ENCODE peak calls at places on chromosome 17, in six cellular contexts. I is AG09309, Q is kidney, H is stomach, T is mammary epithelial cell, M is cardiac muscle cell. C is an unnamed sample.

GRCh38 chr17:79024901-79025737 is 1.1 kb downstream of the C1QTNF1 start:
- DNase-seq in I (no peak), Q (no peak), H (peak; percentile 43), T (no peak), M (peak; percentile 48), C (no peak)

GRCh38 chr17:27520571-27521185 is 64.4 kb downstream of the KSR1 start:
- DNase-seq in I (no peak), Q (no peak), H (no peak), T (no peak), M (no peak), C (no peak)

GRCh38 chr17:7557825-7558543 is 566 bp upstream of the TNFSF13 start:
- DNase-seq in I (peak; percentile 28), Q (peak; percentile 97), H (peak; percentile 96), T (peak; percentile 37), M (peak; percentile 38), C (no peak)

GRCh38 chr17:59751955-59752413 is 44.5 kb downstream of the VMP1 start:
- DNase-seq in I (no peak), Q (no peak), H (no peak), T (no peak), M (no peak), C (no peak)

GRCh38 chr17:57708401-57708800 is 36.7 kb downstream of the CCDC182 start:
- DNase-seq in I (no peak), Q (no peak), H (no peak), T (no peak), M (no peak), C (no peak)

GRCh38 chr17:50758989-50759544 is 8.3 kb downstream of the ANKRD40CL start:
- DNase-seq in I (no peak), Q (no peak), H (no peak), T (no peak), M (peak; percentile 82), C (no peak)

GRCh38 chr17:81285894-81286293 is 9.2 kb downstream of the SLC38A10 start:
- DNase-seq in I (no peak), Q (no peak), H (no peak), T (no peak), M (no peak), C (no peak)

GRCh38 chr17:83190601-83191387 is 111.4 kb downstream of the METRNL start:
- DNase-seq in I (no peak), Q (peak; percentile 67), H (no peak), T (no peak), M (no peak), C (no peak)

GRCh38 chr17:56898874-56899273 is 15.0 kb downstream of the TRIM25 start:
- DNase-seq in I (no peak), Q (no peak), H (no peak), T (no peak), M (no peak), C (no peak)

GRCh38 chr17:78557598-78558039 is 19.6 kb downstream of the DNAH17 start:
- DNase-seq in I (peak; percentile 45), Q (no peak), H (no peak), T (peak; percentile 61), M (no peak), C (peak; percentile 15)

GRCh38 chr17:8914554-8914953 is 47.1 kb upstream of the PIK3R6 start:
- DNase-seq in I (no peak), Q (peak; percentile 23), H (no peak), T (no peak), M (no peak), C (no peak)

GRCh38 chr17:77935121-77935571 is 23.4 kb upstream of the TNRC6C start:
- DNase-seq in I (no peak), Q (no peak), H (no peak), T (no peak), M (no peak), C (no peak)

GRCh38 chr17:70872194-70872593 is 702.9 kb downstream of the KCNJ2 start:
- DNase-seq in I (no peak), Q (no peak), H (no peak), T (no peak), M (no peak), C (no peak)

GRCh38 chr17:73956595-73957465 is 246.6 kb upstream of the RPL38 start:
- DNase-seq in I (no peak), Q (peak; percentile 51), H (peak; percentile 59), T (peak; percentile 12), M (peak; percentile 80), C (no peak)

DNA sequence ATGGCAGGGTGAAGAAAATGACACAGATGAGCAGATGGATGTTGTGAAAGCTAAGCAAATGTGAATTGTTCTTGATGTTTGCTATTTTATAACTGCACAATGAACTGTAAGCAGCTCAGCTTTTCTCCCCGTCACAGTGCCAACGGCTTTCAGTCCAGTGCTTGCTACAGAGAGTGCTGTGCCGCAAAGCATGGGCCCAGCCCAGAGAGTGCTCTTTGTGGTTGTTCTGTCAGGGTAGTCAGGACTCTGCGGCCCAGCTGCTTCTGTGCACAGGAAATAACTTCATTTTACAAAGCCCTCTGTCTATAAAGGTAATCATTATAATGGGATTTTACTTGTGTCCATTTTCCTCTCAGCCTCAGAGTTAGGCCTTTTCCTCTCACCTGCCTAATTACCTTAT is 39.1 kb downstream of the CDRT15 start:
- DNase-seq in I (no peak), Q (no peak), H (peak; percentile 38), T (no peak), M (no peak), C (no peak)
- TF ChIP-seq CTCF in I (no peak), Q (no peak), H (no peak), T (no peak), M (no peak), C (no peak)

DNA sequence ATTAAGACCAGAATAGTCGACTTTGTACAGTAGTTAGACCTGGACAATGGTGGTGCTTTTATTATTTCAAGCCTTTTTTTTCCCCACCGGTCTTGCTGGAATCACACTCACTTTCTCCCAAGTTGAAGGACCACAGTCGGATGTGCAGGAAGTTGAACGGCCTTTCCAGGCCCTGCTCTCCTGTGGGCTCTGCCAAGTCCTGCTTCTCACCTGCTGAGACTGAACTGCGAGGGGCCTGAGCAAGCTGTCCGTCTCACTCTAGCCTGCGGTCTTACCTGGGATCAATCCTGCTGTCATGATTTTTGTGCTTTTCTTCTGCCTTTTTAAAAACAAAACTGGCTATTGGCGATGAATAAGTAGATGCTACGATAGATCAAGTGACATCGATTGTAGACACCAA is 1.3 kb downstream of the TLCD3A start:
- DNase-seq in I (no peak), Q (peak; percentile 16), H (no peak), T (no peak), M (no peak), C (no peak)
- H3K4me3 ChIP-seq in I (peak overlapping the region; percentile 87), Q (peak overlapping the region; percentile 7), H (peak overlapping the region; percentile 94), T (peak overlapping the region; percentile 85), M (peak overlapping the region; percentile 96), C (peak overlapping the region; percentile 51)

DNA sequence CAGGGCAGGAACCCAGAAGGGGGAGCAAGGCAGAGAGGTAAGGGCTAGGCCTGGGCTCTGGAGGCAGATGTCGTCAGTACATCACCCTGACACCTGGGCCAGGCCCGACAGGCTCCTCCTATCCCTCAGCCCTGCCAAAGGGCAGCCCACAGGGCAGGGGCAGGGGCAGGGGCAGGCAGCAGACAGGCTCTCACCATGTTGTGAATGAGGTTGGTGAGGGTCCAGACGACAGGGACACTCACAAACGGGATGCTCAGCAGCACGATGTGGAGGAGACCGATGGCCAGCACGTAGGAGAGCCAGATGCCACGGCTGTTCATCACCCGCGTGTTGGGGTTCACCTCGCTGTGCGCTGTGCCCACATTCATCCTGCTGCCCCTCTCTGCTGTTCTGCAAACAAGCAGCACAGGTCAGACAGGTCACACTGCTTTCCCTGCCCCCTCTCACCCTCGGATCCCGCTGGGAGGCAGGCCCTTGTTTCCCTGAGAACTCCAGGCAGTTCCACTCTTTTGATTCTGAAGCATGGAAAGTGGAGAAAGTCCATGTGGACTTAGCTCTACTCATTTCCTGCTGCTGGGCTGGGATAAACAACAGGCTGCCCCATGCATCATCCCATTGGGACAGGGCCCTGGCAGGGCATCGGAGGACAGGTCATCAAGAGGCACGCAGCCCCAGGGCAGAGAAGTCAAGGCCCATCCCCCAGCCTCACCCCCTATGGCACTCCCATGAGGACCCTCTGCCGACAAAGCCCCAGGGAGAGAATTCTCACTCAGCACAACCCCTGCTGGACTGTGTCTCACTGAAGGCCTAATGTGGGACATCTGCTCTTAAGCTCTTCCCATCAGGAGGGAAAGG is 3.3 kb downstream of the ORMDL3 start:
- DNase-seq in I (no peak), Q (no peak), H (no peak), T (no peak), M (no peak), C (no peak)
- TF ChIP-seq CTCF in I (no peak), Q (no peak), H (no peak), T (no peak), M (peak; percentile 47), C (peak; percentile 54)

GRCh38 chr17:38451840-38452529 is 23.7 kb downstream of the ARHGAP23 start:
- DNase-seq in I (peak; percentile 77), Q (peak; percentile 86), H (no peak), T (no peak), M (no peak), C (peak; percentile 52)

GRCh38 chr17:38451030-38451839 is 23.0 kb downstream of the ARHGAP23 start:
- DNase-seq in I (no peak), Q (peak; percentile 86), H (no peak), T (no peak), M (peak; percentile 46), C (peak; percentile 31)

GRCh38 chr17:38453951-38454421 is 25.7 kb downstream of the ARHGAP23 start:
- DNase-seq in I (no peak), Q (no peak), H (no peak), T (no peak), M (no peak), C (no peak)

GRCh38 chr17:38454528-38454927 is 26.3 kb downstream of the ARHGAP23 start:
- DNase-seq in I (no peak), Q (peak; percentile 91), H (peak; percentile 63), T (peak; percentile 75), M (no peak), C (peak; percentile 49)

DNA sequence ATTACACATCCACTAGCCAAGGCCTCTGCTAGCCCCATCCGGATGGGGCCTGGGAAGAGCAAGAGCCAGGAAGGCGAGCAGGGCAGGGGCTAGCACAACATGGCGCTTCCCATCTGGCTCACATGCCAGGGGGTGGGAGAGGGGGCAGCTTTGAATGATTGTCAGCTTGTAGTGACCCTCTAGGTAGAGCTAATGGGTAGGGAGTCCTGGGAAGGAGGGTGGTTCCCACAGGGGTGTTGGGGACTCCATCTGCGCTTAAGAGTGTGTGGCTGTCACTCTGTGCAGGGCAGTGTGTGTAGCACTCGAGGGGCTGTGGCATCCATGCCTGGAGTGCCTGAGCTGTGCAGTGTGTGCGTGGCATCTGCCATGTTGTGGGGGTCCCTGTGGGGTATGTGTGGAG is 24.5 kb downstream of the ARHGAP23 start:
- DNase-seq in I (no peak), Q (no peak), H (no peak), T (no peak), M (no peak), C (no peak)
- H3K4me3 ChIP-seq in I (peak overlapping the region; percentile 52), Q (no peak overlapping the region), H (no peak overlapping the region), T (no peak overlapping the region), M (no peak overlapping the region), C (no peak overlapping the region)

DNA sequence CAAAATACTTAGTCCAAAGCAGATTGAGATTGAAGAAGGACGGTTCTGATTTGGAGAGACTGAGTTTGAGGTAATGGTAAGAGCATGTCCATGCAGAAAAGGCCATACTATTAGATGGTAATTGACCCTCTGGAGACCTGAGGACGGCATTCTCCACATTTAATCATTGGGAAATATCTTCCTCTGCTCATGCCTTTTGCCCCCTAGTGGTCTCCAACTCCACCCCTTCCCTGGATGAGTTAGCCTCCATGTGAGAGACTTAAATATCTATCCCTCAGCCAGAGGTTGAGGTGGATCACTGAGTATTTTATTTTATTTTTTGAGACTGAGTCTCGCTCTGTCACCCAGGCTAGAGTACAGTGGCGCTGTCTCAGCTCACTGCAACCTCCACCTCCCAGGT is 10.4 kb upstream of the OR3A1 start:
- DNase-seq in I (no peak), Q (no peak), H (no peak), T (no peak), M (no peak), C (no peak)
- TF ChIP-seq CTCF in I (no peak), Q (no peak), H (no peak), T (no peak), M (no peak), C (no peak)